ENCODE peak calls at places on chromosomes 5 and 9, in four cellular contexts. B is activated CD8-positive, alpha-beta memory T cell treated with anti-CD3 and anti-CD28 coated beads, Interleukin-2, amount 50 U/mL, for 48 hours; O is AG08395; W is tibial artery. T is an unnamed sample.

GRCh38 chr5:74272831-74273545 is 367.5 kb downstream of the ENC1 start:
- DNase-seq in B (no peak), O (no peak), W (no peak), T (no peak)

GRCh38 chr5:32280656-32281081 is 32.1 kb downstream of the MTMR12 start:
- DNase-seq in B (no peak), O (no peak), W (no peak), T (no peak)

GRCh38 chr5:135821061-135821781 is 13.2 kb upstream of the SLC25A48 start:
- DNase-seq in B (no peak), O (no peak), W (no peak), T (no peak)

GRCh38 chr9:8486095-8486494 is 686.5 kb upstream of the DMAC1 start:
- DNase-seq in B (no peak), O (no peak), W (peak; percentile 24), T (peak; percentile 33)

GRCh38 chr5:178467261-178468195 is 122.7 kb downstream of the COL23A1 start:
- DNase-seq in B (peak; percentile 37), O (peak; percentile 73), W (peak; percentile 49), T (no peak)

GRCh38 chr9:33157960-33158359 is 9.2 kb downstream of the B4GALT1 start:
- DNase-seq in B (no peak), O (no peak), W (no peak), T (no peak)

GRCh38 chr9:93004561-93004960 is 53.9 kb upstream of the SUSD3 start:
- DNase-seq in B (no peak), O (no peak), W (no peak), T (no peak)

GRCh38 chr9:130437011-130437784 is 7.6 kb upstream of the ASS1 start:
- DNase-seq in B (no peak), O (no peak), W (no peak), T (no peak)

GRCh38 chr9:116337015-116337414 is 183.4 kb downstream of the PAPPA start:
- DNase-seq in B (no peak), O (peak; percentile 33), W (no peak), T (no peak)

GRCh38 chr9:80948876-80949275 is 740.5 kb downstream of the TLE1 start:
- DNase-seq in B (no peak), O (no peak), W (no peak), T (no peak)

GRCh38 chr9:16230731-16231130 is 639.7 kb downstream of the BNC2 start:
- DNase-seq in B (no peak), O (no peak), W (no peak), T (no peak)

GRCh38 chr5:133945561-133945960 is 22.9 kb downstream of the C5orf15 start:
- DNase-seq in B (no peak), O (peak; percentile 24), W (no peak), T (no peak)

GRCh38 chr9:128893354-128893753 is 11.4 kb downstream of the LRRC8A start:
- DNase-seq in B (no peak), O (no peak), W (no peak), T (no peak)

GRCh38 chr5:33444542-33444941 is 3.8 kb downstream of the TARS1 start:
- DNase-seq in B (no peak), O (no peak), W (no peak), T (no peak)

GRCh38 chr5:155189981-155190380 is 176.4 kb downstream of the KIF4B start:
- DNase-seq in B (no peak), O (no peak), W (no peak), T (no peak)

GRCh38 chr5:158313027-158313738 is 454.2 kb upstream of the CLINT1 start:
- DNase-seq in B (no peak), O (no peak), W (no peak), T (no peak)

GRCh38 chr5:79795764-79796398 is 106.2 kb downstream of the CMYA5 start:
- DNase-seq in B (no peak), O (peak; percentile 42), W (no peak), T (no peak)

GRCh38 chr9:113579270-113580040 is 115.9 kb downstream of the RGS3 start:
- DNase-seq in B (peak; percentile 71), O (no peak), W (peak; percentile 63), T (no peak)

GRCh38 chr5:180313677-180314076 is 21.8 kb upstream of the MAPK9 start:
- DNase-seq in B (peak; percentile 84), O (no peak), W (no peak), T (no peak)

GRCh38 chr5:10562202-10563131 is 1.4 kb upstream of the ANKRD33B start:
- DNase-seq in B (no peak), O (no peak), W (no peak), T (no peak)

GRCh38 chr5:158979749-158980521 is 119.8 kb downstream of the EBF1 start:
- DNase-seq in B (no peak), O (peak; percentile 57), W (peak; percentile 82), T (peak; percentile 22)